ENCODE peak calls at places on chromosomes 1 and 21, in five cellular contexts. Y, E, F, W and R are unnamed samples. For H3K27me3 and H3K36me3, the result is how much of the 10 kb centered on the place peaks cover.

GRCh38 chr1:24743404-24744211 is 1.6 kb upstream of the CLIC4 start:
- DNase-seq in W (no peak), E (no peak), Y (peak), F (peak), R (no peak)

GRCh38 chr1:201051399-201051798 is 27.9 kb upstream of the KIF21B start:
- DNase-seq in F (no peak), E (no peak), Y (no peak), W (no peak), R (no peak)

GRCh38 chr21:39182484-39183271 is 573 bp downstream of the PSMG1 start:
- DNase-seq in Y (no peak), F (peak), W (no peak), E (no peak), R (no peak)

GRCh38 chr1:182301026-182301436 is 90.6 kb downstream of the GLUL start:
- DNase-seq in W (no peak), Y (no peak), F (no peak), E (no peak), R (no peak)

GRCh38 chr1:64516803-64517568 is 47.1 kb downstream of the CACHD1 start:
- DNase-seq in W (no peak), E (no peak), Y (no peak), F (no peak), R (no peak)

GRCh38 chr21:35962917-35963316 is 97.4 kb downstream of the SETD4 start:
- DNase-seq in Y (no peak), W (no peak), F (no peak), E (no peak), R (no peak)

GRCh38 chr1:177928194-177928593 is 41.7 kb downstream of the SEC16B start:
- DNase-seq in W (no peak), E (no peak), Y (no peak), F (peak), R (no peak)

GRCh38 chr1:39409055-39409816 is 82.2 kb upstream of the BMP8A start:
- DNase-seq in E (peak), F (peak), W (peak), Y (no peak), R (peak)

GRCh38 chr1:98472878-98473277 is 188.6 kb upstream of the SNX7 start:
- DNase-seq in W (no peak), Y (no peak), F (no peak), E (no peak), R (no peak)

GRCh38 chr1:174743654-174744561 is 255.8 kb upstream of the CACYBP start:
- DNase-seq in Y (no peak), E (no peak), F (peak), W (no peak), R (peak)

GRCh38 chr1:155981266-155982088 is 3.1 kb upstream of the ARHGEF2 start:
- DNase-seq in Y (no peak), E (no peak), F (peak), W (no peak), R (peak)

GRCh38 chr1:70247122-70247521 is 25.9 kb downstream of the SRSF11 start:
- DNase-seq in E (no peak), W (no peak), Y (no peak), F (no peak), R (no peak)
- H3K27me3 ChIP-seq in E (under half), W (under half), Y (under half), F (under half), R (under half)

DNA sequence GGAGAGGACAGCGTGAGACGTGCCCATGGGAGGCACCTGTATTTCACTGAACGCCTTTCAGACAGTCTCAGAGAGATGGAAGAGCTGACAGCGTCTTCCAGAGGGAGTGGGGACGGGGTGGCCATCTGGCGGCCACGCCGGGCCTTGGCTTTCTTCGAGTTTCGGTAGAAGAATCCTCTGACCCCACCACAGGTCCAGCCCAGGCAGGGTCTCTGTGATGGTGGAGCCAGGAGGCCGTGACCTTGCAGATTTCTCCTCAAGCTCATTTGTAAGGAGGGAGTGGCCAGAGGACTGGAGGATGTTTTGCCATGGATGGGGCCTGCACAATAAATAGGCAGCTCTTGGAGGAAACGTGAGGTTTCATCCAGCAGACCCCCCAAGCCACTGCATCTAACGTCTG is 47.5 kb upstream of the ADARB1 start:
- DNase-seq in Y (no peak), W (no peak), F (no peak), E (peak), R (peak)
- H3K4me3 ChIP-seq in Y (no peak), W (no peak), F (no peak), E (no peak), R (no peak)

GRCh38 chr1:225549821-225550220 is 103.1 kb downstream of the ENAH start:
- DNase-seq in E (no peak), W (no peak), Y (no peak), F (no peak), R (no peak)
- H3K36me3 ChIP-seq in E (under half), W (under half), Y (under half), F (under half), R (under half)

DNA sequence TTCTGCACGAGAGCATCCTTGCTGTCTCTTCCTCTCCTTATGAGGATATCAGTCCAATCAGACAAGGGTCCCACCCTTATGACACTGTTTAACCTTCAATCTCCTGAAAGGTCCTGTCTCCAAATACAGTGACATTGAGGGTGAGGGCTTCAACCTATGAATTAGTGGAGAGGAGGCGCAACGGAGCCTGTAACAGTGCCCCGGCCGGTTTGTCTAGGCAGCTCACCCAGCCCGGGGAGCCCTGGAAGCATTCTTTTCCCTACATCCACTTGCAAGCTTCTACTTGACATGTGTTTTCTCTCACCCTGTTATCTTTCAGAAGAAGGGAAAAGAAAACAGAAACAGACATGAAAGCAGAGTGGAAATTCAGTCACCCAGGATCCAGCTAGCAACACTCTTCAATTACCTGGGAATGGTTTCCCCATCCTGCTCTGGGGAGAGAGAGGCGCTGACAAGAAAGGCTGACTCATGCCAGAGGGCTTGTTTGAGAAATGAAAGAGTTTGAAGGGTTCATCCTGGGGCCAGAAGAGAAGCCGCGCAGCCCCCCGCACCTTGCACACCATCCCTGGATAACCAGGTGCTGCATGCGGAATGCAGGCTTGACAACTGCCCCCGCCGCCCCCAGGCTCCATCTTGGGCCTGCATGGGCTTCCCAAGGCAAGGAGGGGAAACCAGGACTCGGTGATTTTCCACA is 394.9 kb downstream of the NPHP4 start:
- DNase-seq in F (no peak), W (no peak), Y (no peak), E (no peak), R (no peak)
- H3K27me3 ChIP-seq in F (under half), W (under half), Y (under half), E (under half), R (under half)

DNA sequence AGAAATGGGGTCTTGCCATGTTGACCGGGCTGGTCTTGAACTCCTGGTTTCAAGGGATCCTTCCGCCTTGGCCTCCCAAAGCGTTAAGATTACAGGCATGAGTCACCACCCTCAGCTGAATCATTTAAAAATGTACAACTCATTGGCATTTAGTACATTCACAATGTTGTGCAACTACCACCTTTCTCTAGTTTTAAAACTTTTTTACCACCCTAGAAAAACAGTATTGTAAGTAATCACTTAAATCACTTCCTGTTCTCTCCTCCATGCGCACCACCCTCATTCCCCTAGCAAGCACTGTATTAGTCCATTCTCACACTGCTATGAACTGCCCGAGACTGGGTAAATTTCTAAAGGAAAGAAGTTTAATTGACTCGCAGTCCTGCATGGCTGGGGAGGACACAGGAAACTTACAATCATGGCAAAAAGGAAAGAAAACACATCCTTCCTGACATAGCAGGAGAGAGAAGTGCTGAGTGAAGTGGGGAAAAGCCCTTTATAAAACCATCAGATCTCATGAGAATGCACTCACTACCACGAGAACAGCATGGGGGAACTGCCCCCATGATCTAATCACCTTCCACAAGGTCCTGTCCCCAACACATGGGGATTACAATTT is 14.4 kb upstream of the THEM5 start:
- DNase-seq in Y (no peak), E (no peak), F (peak), W (no peak), R (no peak)
- H3K4me3 ChIP-seq in Y (no peak), E (no peak), F (no peak), W (no peak), R (no peak)

DNA sequence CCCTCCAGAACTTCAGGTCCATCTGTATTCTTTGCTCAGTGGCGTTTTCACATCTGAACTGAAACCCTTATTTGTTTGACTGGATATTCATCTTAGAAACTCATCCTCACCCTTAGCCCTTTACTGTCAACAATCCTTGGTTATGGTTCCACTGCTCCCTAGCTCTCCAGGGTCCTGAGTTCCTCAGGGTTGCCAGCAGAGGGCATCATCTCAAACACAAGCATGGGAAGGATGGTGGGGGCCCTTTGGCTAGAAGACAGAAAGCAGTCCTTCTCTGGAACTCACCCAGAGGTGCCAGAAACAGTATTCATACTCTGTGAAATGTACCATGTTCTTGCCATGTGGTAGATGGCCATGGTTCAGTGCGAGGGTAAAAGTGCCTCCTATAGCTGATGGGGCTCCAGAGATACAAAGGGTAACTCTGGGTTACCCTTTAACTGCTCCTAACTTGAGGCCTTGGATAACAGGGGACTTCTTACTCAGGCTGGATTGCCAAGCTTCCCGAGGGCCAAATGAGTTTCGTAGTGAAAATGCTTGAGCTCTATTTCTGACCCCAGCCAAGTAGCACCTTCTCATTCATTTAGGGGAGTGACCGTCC is 11.3 kb downstream of the NCSTN start:
- DNase-seq in F (peak), Y (no peak), E (no peak), W (no peak), R (peak)
- H3K36me3 ChIP-seq in F (under half), Y (under half), E (under half), W (under half), R (half or more)